ENCODE peak calls at places on chromosomes 12 and 14, in seven cellular contexts. I is brain microvascular endothelial cell; W is fibroblast of mammary gland; A is stomach; F is CD8-positive, alpha-beta T cell; V is endodermal cell; C is astrocyte of the cerebellum. B is an unnamed sample.

GRCh38 chr14:75306917-75307699 is 28.5 kb downstream of the FOS start:
- DNase-seq in C (no peak), A (no peak), I (no peak), F (no peak), W (peak; percentile 24), V (peak; percentile 65), B (peak; percentile 16)

GRCh38 chr14:93975791-93976476 is 436 bp downstream of the ASB2 start:
- DNase-seq in I (no peak), F (no peak), C (no peak), W (peak; percentile 4), V (no peak), A (no peak), B (no peak)

GRCh38 chr14:35879654-35880249 is 53.6 kb downstream of the BRMS1L start:
- DNase-seq in I (peak; percentile 5), V (no peak), C (no peak), W (peak; percentile 39), A (no peak), F (no peak), B (peak; percentile 17)

GRCh38 chr14:89504602-89505320 is 87.7 kb upstream of the FOXN3 start:
- DNase-seq in I (peak; percentile 59), F (no peak), A (no peak), W (peak; percentile 87), C (peak; percentile 33), V (no peak), B (peak; percentile 91)

GRCh38 chr12:4137015-4137414 is 136.5 kb upstream of the CCND2 start:
- DNase-seq in V (no peak), F (no peak), A (no peak), I (no peak), C (no peak), W (no peak), B (no peak)

GRCh38 chr14:105430042-105430441 is 10.4 kb downstream of the MTA1 start:
- DNase-seq in V (no peak), W (no peak), I (no peak), A (no peak), C (no peak), F (no peak), B (no peak)

GRCh38 chr12:46933947-46934346 is 108.2 kb upstream of the SLC38A4 start:
- DNase-seq in I (peak; percentile 61), W (peak; percentile 76), C (peak; percentile 49), V (no peak), F (no peak), A (no peak), B (peak; percentile 77)

GRCh38 chr12:52832960-52833905 is 878 bp downstream of the KRT79 start:
- DNase-seq in A (no peak), W (no peak), F (no peak), V (no peak), C (no peak), I (no peak), B (no peak)

GRCh38 chr14:31476131-31476917 is 11.5 kb downstream of the GPR33 start:
- DNase-seq in V (no peak), A (no peak), W (peak; percentile 22), I (no peak), F (no peak), C (no peak), B (peak; percentile 18)

GRCh38 chr14:89190779-89191513 is 226.1 kb downstream of the FOXN3 start:
- DNase-seq in V (no peak), C (no peak), W (no peak), I (no peak), F (no peak), A (no peak), B (no peak)

GRCh38 chr12:132282031-132282949 is 47.1 kb downstream of the GALNT9 start:
- DNase-seq in A (no peak), C (no peak), W (no peak), F (no peak), V (no peak), I (no peak), B (no peak)

GRCh38 chr12:16300222-16300621 is 22.7 kb upstream of the SLC15A5 start:
- DNase-seq in F (no peak), W (peak; percentile 56), C (no peak), A (no peak), I (no peak), V (no peak), B (peak; percentile 60)

GRCh38 chr12:28156362-28156761 is 33.9 kb upstream of the CCDC91 start:
- DNase-seq in A (no peak), C (no peak), I (no peak), W (no peak), F (no peak), V (no peak), B (no peak)

GRCh38 chr12:53054112-53054878 is 4.4 kb downstream of the TNS2 start:
- DNase-seq in V (peak; percentile 100), F (peak; percentile 87), I (peak; percentile 68), W (peak; percentile 85), C (peak; percentile 71), A (peak; percentile 98), B (peak; percentile 78)

GRCh38 chr14:97027256-97027999 is 230.2 kb downstream of the VRK1 start:
- DNase-seq in C (no peak), V (no peak), I (no peak), F (no peak), A (no peak), W (no peak), B (no peak)

GRCh38 chr12:43444940-43445564 is 107.0 kb downstream of the ADAMTS20 start:
- DNase-seq in C (peak; percentile 61), W (peak; percentile 70), V (peak; percentile 89), I (peak; percentile 56), F (peak; percentile 8), A (peak; percentile 51), B (peak; percentile 60)

GRCh38 chr14:104903990-104904389 is 20.7 kb upstream of the PLD4 start:
- DNase-seq in W (no peak), V (no peak), A (no peak), C (no peak), F (no peak), I (no peak), B (no peak)

GRCh38 chr12:52372216-52373154 is 5.2 kb upstream of the KRT85 start:
- DNase-seq in F (peak; percentile 39), V (peak; percentile 96), C (peak; percentile 85), I (peak; percentile 82), A (peak; percentile 88), W (peak; percentile 86), B (peak; percentile 91)

GRCh38 chr12:112525426-112525809 is 106.7 kb downstream of the PTPN11 start:
- DNase-seq in W (no peak), A (no peak), I (no peak), C (no peak), V (no peak), F (no peak), B (no peak)

GRCh38 chr14:100861937-100862247 is 36.0 kb downstream of the MEG3 start:
- DNase-seq in F (no peak), W (no peak), A (no peak), C (no peak), V (no peak), I (no peak), B (no peak)

GRCh38 chr12:84772281-84772680 is 140.3 kb downstream of the SLC6A15 start:
- DNase-seq in A (no peak), C (peak; percentile 23), F (no peak), W (no peak), I (no peak), V (no peak), B (peak; percentile 27)

GRCh38 chr14:31164115-31164514 is 43.5 kb downstream of the HECTD1 start:
- DNase-seq in F (no peak), A (no peak), V (no peak), C (no peak), I (no peak), W (no peak), B (no peak)

GRCh38 chr12:1830981-1831930 is 10.9 kb downstream of the LRTM2 start:
- DNase-seq in A (peak; percentile 93), F (no peak), V (peak; percentile 97), W (peak; percentile 40), C (peak; percentile 40), I (peak; percentile 35), B (peak; percentile 40)

GRCh38 chr12:55966408-55967281 is at the start of gene CDK2:
- DNase-seq in F (peak; percentile 80), A (peak; percentile 97), W (peak; percentile 63), I (peak; percentile 74), C (no peak), V (peak; percentile 99), B (peak; percentile 65)

GRCh38 chr14:61524211-61524806 is 171.0 kb upstream of the HIF1A start:
- DNase-seq in I (peak; percentile 70), F (no peak), C (no peak), V (peak; percentile 20), W (peak; percentile 86), A (no peak), B (peak; percentile 82)

GRCh38 chr12:98909749-98910148 is 264.7 kb downstream of the APAF1 start:
- DNase-seq in I (no peak), W (no peak), F (no peak), V (peak; percentile 94), C (no peak), A (no peak), B (no peak)

GRCh38 chr12:9784326-9784725 is 23.6 kb upstream of the CD69 start:
- DNase-seq in A (no peak), F (no peak), W (no peak), V (no peak), C (no peak), I (no peak), B (no peak)

GRCh38 chr14:63893701-63894458 is 41.1 kb downstream of the SYNE2 start:
- DNase-seq in A (peak; percentile 29), V (no peak), F (no peak), I (peak; percentile 78), W (peak; percentile 93), C (peak; percentile 90), B (peak; percentile 90)
- H3K4me3 ChIP-seq in A (no peak overlapping the region), V (no peak overlapping the region), F (no peak overlapping the region), I (no peak overlapping the region), W (no peak overlapping the region), C (no peak overlapping the region), B (no peak overlapping the region)

GRCh38 chr14:64731141-64731581 is 26.9 kb downstream of the PLEKHG3 start:
- DNase-seq in W (no peak), F (no peak), V (peak; percentile 28), A (no peak), C (no peak), I (no peak), B (no peak)
- TF ChIP-seq CTCF in W (no peak), F (no peak), V (no peak), A (no peak), C (no peak), I (no peak), B (no peak)

DNA sequence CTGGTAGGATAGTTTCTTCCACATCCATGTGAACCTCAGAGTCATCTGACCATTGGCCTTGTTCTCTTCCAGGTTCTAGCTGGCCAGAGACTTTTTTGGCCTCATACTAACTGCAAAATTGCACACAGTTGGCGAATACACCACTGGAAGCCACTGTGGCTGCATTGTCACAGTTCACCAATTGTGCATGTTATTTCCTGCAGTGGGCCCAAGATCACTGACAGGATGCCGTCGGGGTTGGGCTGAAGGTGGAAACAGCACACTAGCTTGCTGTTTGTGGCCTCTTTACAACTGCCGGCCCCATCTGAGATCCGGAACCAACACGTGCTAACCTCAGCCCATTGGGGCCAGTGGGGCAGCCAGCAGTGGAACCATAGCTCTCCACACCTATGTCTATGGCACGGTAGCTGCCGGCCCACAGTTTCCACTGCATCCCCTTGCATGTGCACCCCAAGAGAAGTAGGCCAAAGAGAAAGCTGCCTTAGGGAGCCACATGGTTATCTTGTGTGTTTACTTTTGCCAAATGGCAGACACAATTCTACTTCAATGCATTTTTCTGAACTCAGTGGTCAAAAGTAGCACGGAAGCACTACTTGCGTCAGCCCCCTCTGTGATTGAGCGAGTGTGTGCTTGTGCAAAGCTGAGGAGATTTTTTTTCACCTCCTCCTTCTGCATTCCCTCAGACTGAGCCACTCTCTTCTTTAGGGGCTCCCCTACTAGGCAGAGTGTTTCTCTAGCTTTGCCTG is 464.0 kb downstream of the RAD51B start:
- DNase-seq in C (no peak), I (no peak), F (peak; percentile 65), V (no peak), A (no peak), W (no peak), B (peak; percentile 29)
- H3K4me3 ChIP-seq in C (no peak overlapping the region), I (no peak overlapping the region), F (peak overlapping the region; percentile 6), V (no peak overlapping the region), A (no peak overlapping the region), W (no peak overlapping the region), B (no peak overlapping the region)

GRCh38 chr12:25583545-25583944 is 30.5 kb upstream of the LMNTD1 start:
- DNase-seq in V (peak; percentile 79), I (peak; percentile 12), C (no peak), F (no peak), A (no peak), W (peak; percentile 31), B (no peak)
- TF ChIP-seq CTCF in V (peak; percentile 84), I (peak; percentile 49), C (peak; percentile 11), F (no peak), A (no peak), W (peak; percentile 20), B (no peak)

B was measured in AG10803.